ENCODE peak calls at places on chromosomes 13 and 19, in ten cellular contexts. X, W, N, I, P, A, O, K, G and H are unnamed samples.

GRCh38 chr13:106295971-106296370 is 239.5 kb downstream of the EFNB2 start:
- DNase-seq in X (no peak), W (no peak), N (no peak), I (no peak), P (no peak), A (no peak), O (no peak), K (no peak), G (no peak), H (no peak)

GRCh38 chr13:51805313-51805712 is 1.4 kb upstream of the DHRS12 start:
- DNase-seq in X (no peak), W (no peak), N (no peak), I (no peak), P (no peak), A (no peak), O (no peak), K (no peak), G (no peak), H (no peak)

GRCh38 chr13:111516712-111517640 is 196.5 kb downstream of the TEX29 start:
- DNase-seq in X (no peak), W (no peak), N (no peak), I (no peak), P (no peak), A (no peak), O (no peak), K (no peak), G (no peak), H (no peak)

GRCh38 chr19:18795540-18795939 is 4.4 kb upstream of the COMP start:
- DNase-seq in X (no peak), W (no peak), N (peak), I (no peak), P (peak), A (no peak), O (no peak), K (no peak), G (no peak), H (no peak)

GRCh38 chr13:60329221-60329983 is 67.6 kb upstream of the TDRD3 start:
- DNase-seq in X (no peak), W (peak), N (peak), I (no peak), P (peak), A (peak), O (no peak), K (no peak), G (no peak), H (no peak)

GRCh38 chr13:20410726-20411125 is 114.9 kb downstream of the CRYL1 start:
- DNase-seq in X (no peak), W (no peak), N (no peak), I (no peak), P (no peak), A (no peak), O (no peak), K (no peak), G (no peak), H (no peak)

GRCh38 chr13:48600374-48601364 is 53.1 kb upstream of the CYSLTR2 start:
- DNase-seq in X (no peak), W (peak), N (peak), I (no peak), P (peak), A (no peak), O (no peak), K (peak), G (no peak), H (no peak)

GRCh38 chr13:30745917-30746686 is 10.8 kb downstream of the ALOX5AP start:
- DNase-seq in X (peak), W (no peak), N (no peak), I (no peak), P (no peak), A (no peak), O (no peak), K (no peak), G (no peak), H (no peak)

GRCh38 chr13:113663934-113664333 is 3.1 kb upstream of the GRK1 start:
- DNase-seq in X (no peak), W (no peak), N (no peak), I (no peak), P (no peak), A (no peak), O (no peak), K (no peak), G (no peak), H (no peak)

GRCh38 chr13:85651440-85651839 is 147.8 kb downstream of the SLITRK6 start:
- DNase-seq in X (no peak), W (no peak), N (no peak), I (no peak), P (no peak), A (no peak), O (no peak), K (no peak), G (no peak), H (peak)

GRCh38 chr13:61010358-61010757 is 405.3 kb downstream of the PCDH20 start:
- DNase-seq in X (no peak), W (no peak), N (no peak), I (no peak), P (no peak), A (no peak), O (no peak), K (no peak), G (no peak), H (no peak)

GRCh38 chr13:20686863-20687579 is 16.5 kb upstream of the IL17D start:
- DNase-seq in X (no peak), W (no peak), N (no peak), I (no peak), P (no peak), A (no peak), O (no peak), K (no peak), G (no peak), H (no peak)